ENCODE peak calls at places on chromosome 2, in four cellular contexts. P is endodermal cell, A is K562, E is substantia nigra. N is an unnamed sample.

GRCh38 chr2:24269270-24269669 is 91.1 kb downstream of the ITSN2 start:
- DNase-seq in P (no peak), A (no peak), E (no peak), N (peak)

GRCh38 chr2:25473758-25474335 is 132.1 kb upstream of the DNMT3A start:
- DNase-seq in P (no peak), A (peak), E (peak), N (no peak)

GRCh38 chr2:105497094-105497493 is 98.2 kb upstream of the FHL2 start:
- DNase-seq in P (no peak), A (no peak), E (no peak), N (no peak)

GRCh38 chr2:219902870-219903269 is 275.4 kb downstream of the SLC4A3 start:
- DNase-seq in P (peak), A (no peak), E (no peak), N (no peak)

GRCh38 chr2:71844967-71845366 is 302.7 kb downstream of the CYP26B1 start:
- DNase-seq in P (no peak), A (no peak), E (no peak), N (no peak)

GRCh38 chr2:47017541-47017940 is 101.9 kb upstream of the MCFD2 start:
- DNase-seq in P (no peak), A (no peak), E (no peak), N (no peak)

GRCh38 chr2:160747771-160748170 is 254.2 kb upstream of the RBMS1 start:
- DNase-seq in P (no peak), A (no peak), E (no peak), N (no peak)

GRCh38 chr2:130241041-130241707 is 42.9 kb upstream of the TUBA3E start:
- DNase-seq in P (no peak), A (peak), E (no peak), N (peak)

GRCh38 chr2:160015746-160016145 is 46.7 kb downstream of the PLA2R1 start:
- DNase-seq in P (no peak), A (no peak), E (no peak), N (no peak)

GRCh38 chr2:104944495-104944894 is 90.6 kb downstream of the POU3F3 start:
- DNase-seq in P (peak), A (peak), E (no peak), N (no peak)

GRCh38 chr2:202494856-202495604 is 118.9 kb downstream of the BMPR2 start:
- DNase-seq in P (peak), A (no peak), E (no peak), N (no peak)

GRCh38 chr2:106970471-106971261 is 84.7 kb upstream of the ST6GAL2 start:
- DNase-seq in P (no peak), A (no peak), E (no peak), N (peak)
- H3K27ac ChIP-seq in P (no peak), A (no peak), E (no peak), N (peak)

DNA sequence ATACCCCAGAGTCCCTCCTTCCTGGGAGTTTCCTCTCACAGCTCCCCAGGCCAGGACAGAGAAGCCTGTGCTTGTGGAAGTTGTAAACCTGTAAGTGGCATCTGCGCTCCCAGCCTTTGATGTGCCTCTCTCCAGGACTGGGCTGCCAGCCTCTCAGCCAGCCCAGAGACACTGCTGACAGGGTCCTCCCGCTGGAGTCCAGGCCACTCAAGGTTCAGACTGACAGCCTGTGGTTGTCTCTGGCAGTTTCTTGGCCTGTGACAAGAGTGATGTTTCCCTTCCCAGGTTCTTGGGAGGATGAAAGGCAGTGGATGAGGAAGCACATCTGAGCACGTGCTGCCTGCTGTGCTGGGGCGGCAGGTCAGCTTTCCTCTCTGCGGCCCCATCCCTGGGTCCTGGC is 3.0 kb downstream of the SLC35F6 start:
- DNase-seq in P (no peak), A (peak), E (no peak), N (no peak)
- H3K27ac ChIP-seq in P (no peak), A (peak), E (no peak), N (peak)

GRCh38 chr2:168545439-168546082 is 89.5 kb downstream of the CERS6 start:
- DNase-seq in P (no peak), A (no peak), E (no peak), N (peak)
- H3K27ac ChIP-seq in P (peak), A (no peak), E (no peak), N (peak)

GRCh38 chr2:234438322-234438977 is 58.4 kb downstream of the ARL4C start:
- DNase-seq in P (no peak), A (no peak), E (no peak), N (no peak)
- H3K27ac ChIP-seq in P (no peak), A (no peak), E (no peak), N (no peak)